ENCODE peak calls at places on chromosomes 3 and 15, in five cellular contexts. Z, F, B, S and C are unnamed samples. For H3K36me3, the result is how much of the 10 kb centered on the place peaks cover.

GRCh38 chr3:146130881-146131371 is 30.1 kb downstream of the PLOD2 start:
- DNase-seq in S (no peak), Z (no peak), F (no peak), B (no peak), C (no peak)

GRCh38 chr3:151357461-151357850 is 27.1 kb downstream of the P2RY12 start:
- DNase-seq in Z (no peak), S (no peak), B (no peak), F (no peak), C (no peak)

GRCh38 chr3:179068779-179069530 is 2.7 kb downstream of the ZMAT3 start:
- DNase-seq in S (no peak), Z (peak), B (no peak), F (no peak), C (peak)

GRCh38 chr15:61051570-61052031 is 177.5 kb downstream of the RORA start:
- DNase-seq in S (peak), Z (no peak), B (peak), F (no peak), C (no peak)

GRCh38 chr3:46695177-46695961 is 1.9 kb upstream of the ALS2CL start:
- DNase-seq in Z (peak), F (no peak), B (peak), S (no peak), C (peak)

GRCh38 chr3:150370129-150370602 is 37.9 kb upstream of the TSC22D2 start:
- DNase-seq in F (no peak), B (peak), S (peak), Z (no peak), C (no peak)

GRCh38 chr3:122312826-122313225 is 12.2 kb upstream of the CSTA start:
- DNase-seq in Z (no peak), B (no peak), F (no peak), S (no peak), C (no peak)

GRCh38 chr15:40157748-40158447 is 3.0 kb upstream of the BUB1B start:
- DNase-seq in B (no peak), F (no peak), S (no peak), Z (no peak), C (no peak)

GRCh38 chr3:151491525-151491924 is 30.7 kb upstream of the IGSF10 start:
- DNase-seq in F (no peak), B (no peak), S (no peak), Z (no peak), C (no peak)

GRCh38 chr15:36601497-36601932 is 22.1 kb downstream of the CDIN1 start:
- DNase-seq in S (peak), F (no peak), B (peak), Z (no peak), C (no peak)

GRCh38 chr15:82031871-82032270 is 13.9 kb downstream of the MEX3B start:
- DNase-seq in B (no peak), F (no peak), S (no peak), Z (no peak), C (no peak)

GRCh38 chr15:42087460-42087859 is 6.9 kb downstream of the PLA2G4D start:
- DNase-seq in Z (no peak), S (no peak), F (peak), B (no peak), C (no peak)

GRCh38 chr15:48928877-48929538 is 34.7 kb downstream of the SHC4 start:
- DNase-seq in B (no peak), S (no peak), Z (no peak), F (no peak), C (no peak)

GRCh38 chr15:99123706-99124451 is 19.0 kb downstream of the SYNM start:
- DNase-seq in F (peak), Z (no peak), S (peak), B (peak), C (no peak)

GRCh38 chr15:48149858-48150257 is 28.2 kb downstream of the MYEF2 start:
- DNase-seq in F (no peak), S (no peak), Z (no peak), B (no peak), C (no peak)

GRCh38 chr3:101017048-101017447 is 23.8 kb upstream of the ABI3BP start:
- DNase-seq in S (no peak), Z (no peak), F (no peak), B (no peak), C (no peak)

GRCh38 chr3:5464684-5465083 is 277.2 kb downstream of the EDEM1 start:
- DNase-seq in F (no peak), B (no peak), Z (no peak), S (no peak), C (no peak)

GRCh38 chr3:170128977-170129431 is 52.5 kb downstream of the PHC3 start:
- DNase-seq in S (no peak), Z (no peak), F (no peak), B (no peak), C (no peak)

GRCh38 chr3:130488769-130489450 is 28.1 kb upstream of the COL6A6 start:
- DNase-seq in F (no peak), B (no peak), S (no peak), Z (no peak), C (no peak)

GRCh38 chr15:94056314-94056713 is 175.0 kb upstream of the MCTP2 start:
- DNase-seq in B (no peak), F (no peak), S (no peak), Z (no peak), C (no peak)

GRCh38 chr3:171565671-171566070 is 105.5 kb upstream of the TNIK start:
- DNase-seq in Z (no peak), B (no peak), F (no peak), S (no peak), C (no peak)

GRCh38 chr3:42827023-42827422 is 17.8 kb downstream of the ACKR2 start:
- DNase-seq in F (no peak), Z (no peak), S (no peak), B (no peak), C (no peak)

GRCh38 chr15:94008101-94009080 is 223.0 kb upstream of the MCTP2 start:
- DNase-seq in Z (no peak), F (no peak), S (no peak), B (no peak), C (no peak)

GRCh38 chr3:30628188-30628930 is 22.0 kb downstream of the TGFBR2 start:
- DNase-seq in Z (no peak), S (no peak), B (no peak), F (no peak), C (no peak)

GRCh38 chr3:66644549-66644948 is 143.7 kb upstream of the LRIG1 start:
- DNase-seq in Z (no peak), F (no peak), S (no peak), B (no peak), C (no peak)

GRCh38 chr3:27224197-27224596 is 145.0 kb downstream of the NEK10 start:
- DNase-seq in F (no peak), Z (no peak), S (no peak), B (peak), C (no peak)

GRCh38 chr3:112579232-112579631 is 17.4 kb downstream of the SLC35A5 start:
- DNase-seq in F (no peak), S (no peak), B (no peak), Z (no peak), C (no peak)

GRCh38 chr15:80061581-80061980 is 2.1 kb downstream of the ZFAND6 start:
- DNase-seq in B (no peak), S (no peak), F (no peak), Z (no peak), C (no peak)
- H3K4me3 ChIP-seq in B (no peak), S (no peak), F (peak), Z (peak), C (no peak)

DNA sequence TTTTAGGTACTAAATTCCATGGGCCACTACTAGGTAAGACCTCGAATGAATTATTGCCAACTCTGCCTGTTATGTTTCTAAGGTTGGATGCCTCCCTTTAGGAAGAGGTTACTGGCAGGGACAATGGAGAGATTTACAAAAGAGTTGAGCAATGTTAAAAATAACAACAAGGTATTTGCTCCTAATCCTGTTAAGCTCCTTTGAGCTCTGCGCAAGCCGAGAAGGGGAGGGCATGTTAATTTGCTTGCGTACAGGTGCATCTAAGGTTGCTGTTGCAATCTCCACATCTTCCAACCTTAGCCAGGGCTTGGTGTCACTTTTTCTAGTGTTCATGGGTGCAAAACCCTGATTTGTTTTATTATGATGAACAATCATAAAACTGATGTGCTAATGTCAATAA is 161.5 kb upstream of the TPM1 start:
- DNase-seq in B (no peak), F (no peak), S (no peak), Z (no peak), C (no peak)
- H3K27ac ChIP-seq in B (no peak), F (no peak), S (no peak), Z (no peak), C (no peak)

GRCh38 chr15:80183291-80183690 is 30.5 kb downstream of the FAH start:
- DNase-seq in F (no peak), Z (no peak), S (no peak), B (no peak), C (no peak)

GRCh38 chr15:80180986-80181385 is 28.2 kb downstream of the FAH start:
- DNase-seq in B (no peak), F (no peak), Z (no peak), S (no peak), C (no peak)

GRCh38 chr15:80183886-80184285 is 31.1 kb downstream of the FAH start:
- DNase-seq in S (no peak), F (no peak), B (no peak), Z (no peak), C (no peak)

GRCh38 chr15:80180468-80180867 is 27.7 kb downstream of the FAH start:
- DNase-seq in Z (no peak), S (no peak), F (no peak), B (no peak), C (no peak)

DNA sequence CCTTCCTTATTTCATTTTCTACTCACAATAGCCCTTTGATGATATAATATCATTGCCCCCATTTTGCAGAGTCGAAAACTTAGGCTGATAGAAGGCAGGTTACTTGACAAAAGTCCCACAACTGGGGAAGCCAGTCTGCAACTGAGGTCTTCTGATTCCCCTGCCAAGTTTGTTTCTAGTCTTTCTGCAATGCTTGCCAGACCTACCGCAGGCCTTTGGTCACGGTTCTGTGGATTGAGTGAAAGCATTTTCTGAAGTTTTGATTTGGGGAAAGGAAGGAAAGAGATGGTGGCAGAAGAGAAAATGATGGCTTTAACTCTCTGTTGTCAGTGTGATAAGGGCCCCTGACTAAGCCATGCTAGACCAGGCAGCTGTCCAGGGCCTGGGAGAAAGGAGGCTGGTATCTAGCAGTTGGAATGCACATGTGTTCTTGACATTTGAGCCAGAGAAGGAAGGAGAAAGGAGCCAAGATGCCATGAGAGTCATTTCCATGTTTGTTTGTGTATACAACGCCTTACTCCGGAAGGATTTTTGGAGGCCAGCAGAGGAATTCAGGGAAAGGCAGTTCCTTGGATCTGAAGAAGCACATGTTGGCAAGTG is 29.9 kb downstream of the FAH start:
- DNase-seq in S (no peak), F (no peak), Z (no peak), B (no peak), C (no peak)
- H3K36me3 ChIP-seq in S (under half), F (half or more), Z (under half), B (under half), C (under half)

GRCh38 chr3:108060331-108060730 is 30.5 kb downstream of the CD47 start:
- DNase-seq in Z (no peak), S (no peak), F (no peak), B (no peak), C (no peak)
- H3K4me3 ChIP-seq in Z (no peak), S (no peak), F (no peak), B (no peak), C (no peak)

DNA sequence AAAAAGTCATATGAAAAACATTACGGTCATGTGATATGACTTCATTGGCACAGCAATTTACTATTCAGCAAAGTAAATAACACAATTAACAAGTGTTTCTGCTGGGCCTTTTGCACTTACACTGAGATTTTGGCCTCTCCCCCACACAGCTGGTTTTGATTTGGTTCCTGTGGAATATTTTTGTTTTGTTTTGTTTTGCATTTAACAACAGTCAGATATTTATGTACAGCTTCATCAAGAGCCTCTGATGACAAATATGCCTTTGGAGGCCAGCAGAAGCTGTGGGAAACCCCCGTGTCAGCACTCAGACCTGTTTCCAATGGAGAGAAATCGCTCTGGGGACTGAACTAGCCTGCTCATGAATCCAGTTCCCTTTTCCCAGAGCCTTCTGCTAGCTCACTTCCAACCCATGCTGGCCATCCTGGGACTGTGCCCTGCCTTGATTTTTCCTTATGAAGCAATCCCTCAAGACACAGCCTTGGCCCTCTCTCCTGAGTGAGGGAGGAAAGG is 161.9 kb downstream of the ATG7 start:
- DNase-seq in Z (no peak), S (peak), F (no peak), B (peak), C (no peak)
- H3K27ac ChIP-seq in Z (no peak), S (peak), F (peak), B (peak), C (no peak)

DNA sequence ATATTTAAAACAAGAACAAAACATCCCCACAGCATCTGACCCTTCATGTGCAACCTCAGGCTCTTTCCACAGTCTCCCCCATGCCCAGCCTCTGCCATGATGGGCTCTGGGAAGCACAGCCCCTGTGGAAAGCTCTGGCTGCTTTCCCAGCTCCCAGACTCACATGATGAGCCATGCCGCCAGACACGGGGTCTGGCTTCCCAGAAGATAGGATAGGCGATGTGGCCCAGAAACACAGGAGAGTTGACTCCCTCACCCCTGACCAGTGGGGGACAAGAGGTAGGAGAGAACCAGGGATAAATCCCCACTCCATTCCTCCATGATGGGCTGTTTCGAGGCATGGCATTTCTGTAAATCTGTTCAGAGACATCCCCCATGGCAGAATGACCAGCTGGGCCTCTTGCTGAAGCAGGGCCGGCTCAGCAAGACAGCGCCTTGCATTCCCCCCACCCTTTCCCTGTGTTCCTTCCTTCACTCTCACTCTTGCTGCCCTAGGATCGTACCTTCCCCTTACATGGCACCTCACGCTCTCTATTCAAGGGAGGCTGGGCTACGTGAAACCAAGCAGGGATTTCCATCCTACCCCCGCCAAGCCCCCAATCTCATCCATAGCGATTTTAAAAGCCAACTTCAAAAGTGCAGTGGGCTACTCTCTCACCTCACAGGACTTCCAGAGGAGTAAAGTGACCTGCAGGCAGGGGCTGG is 192.4 kb downstream of the ABHD5 start:
- DNase-seq in Z (no peak), F (no peak), B (peak), S (no peak), C (no peak)
- H3K36me3 ChIP-seq in Z (under half), F (under half), B (under half), S (under half), C (under half)

DNA sequence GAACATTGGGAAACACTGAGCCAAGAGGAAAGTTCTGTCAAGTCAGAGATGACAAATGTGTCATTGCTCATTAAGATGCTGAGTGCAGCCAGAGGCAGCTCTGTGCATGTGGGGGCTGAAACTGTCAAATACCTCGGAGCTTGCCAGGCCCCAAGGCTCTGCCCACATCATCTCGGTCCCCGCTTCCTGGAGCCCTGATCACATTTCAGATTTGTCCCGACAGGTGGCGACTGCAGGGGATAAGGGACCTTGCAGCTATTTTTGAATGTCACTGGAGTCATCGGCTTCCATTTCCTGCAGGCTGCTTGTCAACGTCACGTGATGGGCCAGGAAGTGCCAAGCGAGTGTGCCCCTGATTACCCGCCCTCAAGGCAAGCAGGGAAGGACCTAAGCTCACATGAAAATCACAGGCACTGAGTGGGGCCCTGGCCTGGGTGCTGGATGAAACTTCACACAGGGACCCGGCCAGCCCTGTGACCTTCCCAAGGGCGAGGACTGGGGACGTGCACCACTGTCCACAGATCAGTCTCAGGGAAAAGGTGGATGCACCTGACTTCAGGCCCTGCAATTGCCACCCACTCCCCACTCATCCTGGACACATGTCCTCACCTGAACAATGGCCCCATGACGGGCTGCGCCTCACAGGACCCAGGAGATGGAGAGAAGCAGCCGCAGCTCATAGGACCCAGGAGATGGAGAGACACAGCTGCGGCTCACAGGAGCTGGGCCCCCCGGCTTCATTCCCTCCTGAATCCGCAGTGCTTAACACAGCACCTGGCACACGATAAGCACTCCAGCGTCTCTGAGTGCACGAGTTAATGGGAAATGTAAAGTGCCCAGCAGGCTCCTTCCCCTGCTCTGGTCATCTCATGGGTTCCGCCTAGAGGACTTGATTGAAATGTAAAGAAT is 73.4 kb downstream of the NUP210 start:
- DNase-seq in F (no peak), B (peak), S (no peak), Z (peak), C (peak)
- H3K4me3 ChIP-seq in F (no peak), B (no peak), S (no peak), Z (peak), C (no peak)

GRCh38 chr15:66388576-66388975 is 1.9 kb downstream of the MAP2K1 start:
- DNase-seq in Z (no peak), F (no peak), S (no peak), B (no peak), C (no peak)
- H3K27ac ChIP-seq in Z (peak), F (no peak), S (no peak), B (no peak), C (peak)